ENCODE peak calls at places on chromosome 1, in five cellular contexts. R, Q, Y, J and W are unnamed samples. For H3K9me3, the result is how much of the 10 kb centered on the place peaks cover.

GRCh38 chr1:155305881-155306391 is 2.7 kb upstream of the FDPS start:
- DNase-seq in R (no peak), Q (no peak), Y (no peak), J (no peak), W (no peak)

GRCh38 chr1:219555802-219556201 is 57.1 kb downstream of the ZC3H11B start:
- DNase-seq in R (no peak), Q (no peak), Y (no peak), J (no peak), W (no peak)

GRCh38 chr1:204828352-204828850 is 42.3 kb upstream of the NFASC start:
- DNase-seq in R (peak), Q (peak), Y (no peak), J (peak), W (peak)

GRCh38 chr1:203544485-203544884 is 50.5 kb downstream of the OPTC start:
- DNase-seq in R (no peak), Q (no peak), Y (no peak), J (no peak), W (no peak)

GRCh38 chr1:233603366-233603927 is 10.5 kb upstream of the KCNK1 start:
- DNase-seq in R (no peak), Q (no peak), Y (no peak), J (no peak), W (no peak)

GRCh38 chr1:8004113-8004802 is 21.9 kb downstream of the ERRFI1 start:
- DNase-seq in R (no peak), Q (peak), Y (no peak), J (no peak), W (no peak)

GRCh38 chr1:9537863-9538668 is 1.2 kb upstream of the SLC25A33 start:
- DNase-seq in R (no peak), Q (no peak), Y (peak), J (peak), W (no peak)

GRCh38 chr1:248906741-248907661 is 966 bp downstream of the PGBD2 start:
- DNase-seq in R (no peak), Q (peak), Y (no peak), J (no peak), W (no peak)

GRCh38 chr1:14929547-14930223 is 223.9 kb upstream of the TMEM51 start:
- DNase-seq in R (no peak), Q (peak), Y (no peak), J (peak), W (peak)

GRCh38 chr1:25927541-25928265 is 21.5 kb upstream of the STMN1 start:
- DNase-seq in R (peak), Q (no peak), Y (peak), J (no peak), W (no peak)

GRCh38 chr1:9201421-9202239 is 32.9 kb upstream of the H6PD start:
- DNase-seq in R (peak), Q (peak), Y (no peak), J (peak), W (no peak)

GRCh38 chr1:68107771-68108170 is 57.3 kb upstream of the DIRAS3 start:
- DNase-seq in R (no peak), Q (no peak), Y (no peak), J (no peak), W (no peak)

GRCh38 chr1:152768847-152769533 is 6.0 kb upstream of the LCE1F start:
- DNase-seq in R (no peak), Q (no peak), Y (no peak), J (no peak), W (no peak)
- H3K9me3 ChIP-seq in R (under half), Q (under half), Y (under half), J (under half), W (under half)

GRCh38 chr1:44572572-44572879 is 101.8 kb downstream of the TMEM53 start:
- DNase-seq in R (no peak), Q (no peak), Y (no peak), J (no peak), W (no peak)
- TF ChIP-seq CTCF in R (no peak), Q (no peak), Y (no peak), J (no peak), W (no peak)

DNA sequence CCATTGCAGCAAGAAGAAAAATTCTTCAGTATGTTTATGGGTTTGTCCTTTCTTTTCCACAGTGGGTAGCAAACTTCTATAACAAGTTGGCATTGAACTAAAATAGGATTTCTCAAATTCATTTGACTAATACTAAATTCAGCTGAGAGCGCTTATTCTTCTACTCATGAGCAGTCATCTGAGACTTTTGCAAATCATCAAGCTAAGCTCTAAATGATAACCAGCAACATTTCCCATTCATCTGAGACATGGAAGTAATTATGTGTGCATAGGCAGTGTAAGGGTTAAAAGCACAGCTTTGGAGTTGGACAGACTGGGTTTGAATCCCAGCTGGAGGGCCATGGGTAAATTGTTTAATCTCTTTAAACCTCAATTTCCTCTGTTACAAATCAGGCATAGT is 18.3 kb upstream of the CNR2 start:
- DNase-seq in R (no peak), Q (no peak), Y (peak), J (no peak), W (peak)
- H3K4me3 ChIP-seq in R (no peak), Q (no peak), Y (peak), J (no peak), W (no peak)

GRCh38 chr1:228238461-228238860 is 30.6 kb downstream of the OBSCN start:
- DNase-seq in R (no peak), Q (no peak), Y (no peak), J (no peak), W (no peak)

GRCh38 chr1:228240411-228241240 is 32.8 kb downstream of the OBSCN start:
- DNase-seq in R (no peak), Q (no peak), Y (no peak), J (no peak), W (no peak)

GRCh38 chr1:228242313-228242864 is 34.5 kb downstream of the OBSCN start:
- DNase-seq in R (no peak), Q (no peak), Y (peak), J (no peak), W (no peak)

GRCh38 chr1:228243093-228243492 is 35.2 kb downstream of the OBSCN start:
- DNase-seq in R (no peak), Q (no peak), Y (no peak), J (no peak), W (no peak)

GRCh38 chr1:228241259-228241658 is 33.4 kb downstream of the OBSCN start:
- DNase-seq in R (no peak), Q (no peak), Y (no peak), J (no peak), W (no peak)
- H3K9me3 ChIP-seq in R (under half), Q (under half), Y (half or more), J (under half), W (half or more)